ENCODE peak calls at places on chromosomes 2 and 18, in eight cellular contexts. W is fibroblast of lung; Q is right atrium auricular region; V is HL-60; I is psoas muscle; L is endothelial cell of umbilical vein; H is breast epithelium; Y is CD8-positive, alpha-beta memory T cell. G is an unnamed sample.

GRCh38 chr2:110852541-110853263 is 120.3 kb downstream of the ACOXL start:
- DNase-seq in Q (no peak), I (no peak), V (no peak), H (no peak), Y (peak; percentile 75), W (no peak), L (no peak), G (no peak)

GRCh38 chr2:45301307-45302010 is 292.2 kb upstream of the SIX2 start:
- DNase-seq in Q (no peak), I (no peak), Y (no peak), V (no peak), W (no peak), H (no peak), L (peak; percentile 95), G (no peak)

GRCh38 chr18:74116628-74117554 is 30.7 kb downstream of the FBXO15 start:
- DNase-seq in H (no peak), V (peak; percentile 25), I (no peak), Y (no peak), W (peak; percentile 35), L (peak; percentile 3), Q (no peak), G (no peak)

GRCh38 chr2:1515073-1515430 is 101.8 kb downstream of the TPO start:
- DNase-seq in L (no peak), Y (no peak), H (no peak), I (no peak), W (no peak), Q (no peak), V (no peak), G (no peak)

GRCh38 chr2:66805136-66805535 is 370.2 kb downstream of the MEIS1 start:
- DNase-seq in V (no peak), Y (no peak), I (no peak), L (no peak), W (peak; percentile 79), H (no peak), Q (no peak), G (peak; percentile 12)

GRCh38 chr2:232668805-232669444 is 28.2 kb upstream of the GIGYF2 start:
- DNase-seq in V (no peak), H (no peak), L (peak; percentile 28), I (no peak), Y (no peak), W (peak; percentile 13), Q (no peak), G (peak; percentile 42)

GRCh38 chr2:63791387-63791786 is 50.3 kb upstream of the UGP2 start:
- DNase-seq in W (no peak), L (no peak), V (no peak), Q (no peak), I (no peak), H (no peak), Y (no peak), G (no peak)

GRCh38 chr2:132252191-132252893 is 90.6 kb upstream of the ANKRD30BL start:
- DNase-seq in H (no peak), I (no peak), Q (no peak), L (no peak), W (no peak), V (no peak), Y (no peak), G (no peak)

GRCh38 chr2:75153221-75153620 is 46.1 kb downstream of the TACR1 start:
- DNase-seq in I (no peak), L (no peak), Y (no peak), V (no peak), Q (no peak), W (no peak), H (no peak), G (no peak)

GRCh38 chr2:239113592-239113991 is 265.7 kb downstream of the TWIST2 start:
- DNase-seq in Q (no peak), L (no peak), V (no peak), I (no peak), Y (no peak), H (no peak), W (no peak), G (no peak)

GRCh38 chr2:172968061-172968469 is 107.6 kb upstream of the MAP3K20 start:
- DNase-seq in Y (no peak), W (peak; percentile 93), L (peak; percentile 98), I (peak; percentile 64), H (no peak), Q (peak; percentile 80), V (no peak), G (no peak)

GRCh38 chr2:216649573-216649972 is 16.4 kb downstream of the IGFBP2 start:
- DNase-seq in L (no peak), V (no peak), W (no peak), H (no peak), Q (no peak), I (no peak), Y (no peak), G (no peak)

GRCh38 chr18:2894841-2895370 is 48.1 kb downstream of the EMILIN2 start:
- DNase-seq in H (no peak), Y (no peak), Q (no peak), L (no peak), W (no peak), I (no peak), V (no peak), G (no peak)

GRCh38 chr18:79736230-79736629 is 56.6 kb downstream of the CTDP1 start:
- DNase-seq in H (no peak), W (no peak), L (no peak), Y (no peak), V (no peak), I (no peak), Q (no peak), G (no peak)

GRCh38 chr2:25845843-25846505 is 32.3 kb downstream of the ASXL2 start:
- DNase-seq in Y (no peak), Q (no peak), I (no peak), W (peak; percentile 66), L (no peak), H (no peak), V (no peak), G (no peak)

GRCh38 chr2:240455719-240456606 is 20.5 kb downstream of the GPC1 start:
- DNase-seq in I (peak; percentile 54), Q (no peak), W (no peak), H (no peak), L (no peak), V (no peak), Y (no peak), G (no peak)

GRCh38 chr2:240455227-240455718 is 19.8 kb downstream of the GPC1 start:
- DNase-seq in Y (no peak), W (no peak), I (peak; percentile 46), L (no peak), Q (no peak), H (no peak), V (no peak), G (no peak)

GRCh38 chr2:240453461-240454030 is 18.1 kb downstream of the GPC1 start:
- DNase-seq in I (peak; percentile 47), W (no peak), Y (no peak), L (no peak), Q (no peak), H (no peak), V (no peak), G (no peak)

GRCh38 chr2:240452471-240453256 is 17.2 kb downstream of the GPC1 start:
- DNase-seq in H (no peak), V (no peak), Y (no peak), W (peak; percentile 55), I (peak; percentile 88), Q (no peak), L (peak; percentile 11), G (peak; percentile 77)

DNA sequence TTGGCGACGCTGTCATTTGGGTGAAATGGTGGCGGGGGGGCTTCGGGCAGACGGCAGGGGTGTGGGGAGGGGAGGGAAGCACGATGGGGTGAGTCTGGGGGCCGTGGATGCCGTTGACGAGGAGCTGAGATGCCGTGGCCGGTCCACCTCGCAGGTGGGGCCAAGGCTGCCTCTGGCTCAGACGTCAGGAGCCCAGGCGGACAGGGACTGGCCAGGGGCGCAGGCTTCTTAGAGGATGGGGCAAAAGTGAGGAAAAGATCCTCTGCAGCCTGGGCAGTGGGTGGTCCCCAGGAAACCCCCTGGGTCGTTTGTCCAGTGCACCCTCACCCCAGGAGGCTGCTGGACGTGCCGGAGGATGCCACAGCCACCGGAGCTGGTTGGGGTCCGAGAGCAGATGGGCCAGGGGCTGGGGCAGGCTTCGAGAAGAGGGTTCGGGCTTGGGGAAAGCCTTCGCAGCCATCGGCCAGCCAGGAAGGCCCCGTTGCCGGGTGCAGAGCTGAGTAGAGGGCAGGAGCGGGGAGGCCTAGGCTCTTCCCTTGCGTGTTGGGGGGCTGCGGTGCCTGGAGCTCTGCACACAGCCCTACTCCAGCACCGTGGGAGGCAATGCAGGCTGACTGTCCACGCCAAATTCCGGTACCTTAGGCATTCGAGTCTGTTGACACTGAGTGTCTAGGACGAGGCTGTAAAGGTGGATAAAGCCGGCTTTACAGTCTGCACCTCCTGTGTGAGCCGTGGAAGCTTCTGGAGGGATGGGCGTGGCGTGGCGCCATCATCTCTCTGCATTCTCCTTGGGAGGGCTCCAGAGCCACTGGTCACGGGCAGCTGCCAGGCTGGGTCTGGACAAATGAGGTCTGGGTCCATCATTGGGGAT is 18.8 kb downstream of the GPC1 start:
- DNase-seq in L (no peak), Y (no peak), I (peak; percentile 51), H (no peak), Q (no peak), V (no peak), W (no peak), G (no peak)
- H3K27ac ChIP-seq in L (no peak overlapping the region), Y (no peak overlapping the region), I (no peak overlapping the region), H (no peak overlapping the region), Q (no peak overlapping the region), V (no peak overlapping the region), W (no peak overlapping the region), G (no peak overlapping the region)

GRCh38 chr2:189293164-189293563 is 113.6 kb upstream of the COL5A2 start:
- DNase-seq in Y (no peak), V (no peak), Q (no peak), H (no peak), W (peak; percentile 70), L (no peak), I (no peak), G (no peak)
- H3K27ac ChIP-seq in Y (no peak overlapping the region), V (no peak overlapping the region), Q (no peak overlapping the region), H (no peak overlapping the region), W (no peak overlapping the region), L (no peak overlapping the region), I (no peak overlapping the region), G (no peak overlapping the region)

DNA sequence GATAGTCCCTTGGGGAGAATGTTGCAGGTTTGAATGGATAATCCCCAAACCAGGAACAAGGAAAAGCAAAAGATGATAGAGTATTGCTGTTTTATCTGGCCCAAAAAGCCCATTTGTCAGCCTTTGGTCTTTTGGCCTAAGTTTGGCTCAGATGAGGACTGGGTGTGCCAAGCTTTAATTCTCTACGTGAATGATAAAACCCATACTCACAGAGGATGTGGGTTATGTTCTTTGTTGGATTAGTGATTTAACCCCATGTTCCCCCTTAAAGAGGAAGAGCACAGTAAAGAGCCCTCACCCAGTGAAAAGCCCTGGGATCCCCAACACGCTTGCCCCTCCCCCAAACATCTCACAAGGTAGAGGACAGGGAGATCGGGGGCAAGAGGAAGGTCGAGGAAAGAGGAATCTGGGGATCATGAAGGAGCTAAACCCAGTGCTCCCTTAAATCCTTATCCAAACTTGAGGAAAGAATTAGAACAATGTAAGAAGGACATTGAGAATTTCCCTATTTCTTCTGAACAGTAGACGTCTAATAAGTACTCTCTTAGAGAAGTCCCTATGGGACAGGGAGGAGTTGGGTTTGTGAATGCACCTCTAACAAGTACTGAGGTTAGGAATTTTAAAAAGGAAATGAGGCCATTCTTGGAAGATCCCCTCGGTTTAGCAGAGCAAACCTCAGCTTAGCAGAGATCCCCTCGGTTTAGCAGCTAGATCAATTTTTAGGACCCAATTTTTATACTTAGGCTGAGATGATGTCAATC is 105.0 kb downstream of the HIBCH start:
- DNase-seq in H (no peak), Y (no peak), Q (no peak), W (peak; percentile 77), V (no peak), L (no peak), I (no peak), G (no peak)
- H3K27ac ChIP-seq in H (no peak overlapping the region), Y (no peak overlapping the region), Q (peak overlapping the region; percentile 31), W (no peak overlapping the region), V (no peak overlapping the region), L (no peak overlapping the region), I (no peak overlapping the region), G (no peak overlapping the region)

GRCh38 chr18:10027031-10027430 is 113.2 kb downstream of the VAPA start:
- DNase-seq in W (no peak), H (no peak), V (no peak), L (no peak), Q (no peak), Y (no peak), I (no peak), G (no peak)
- H3K27ac ChIP-seq in W (no peak overlapping the region), H (no peak overlapping the region), V (no peak overlapping the region), L (no peak overlapping the region), Q (peak overlapping the region; percentile 41), Y (no peak overlapping the region), I (no peak overlapping the region), G (no peak overlapping the region)

G was measured in substantia nigra.